ENCODE peak calls at places on chromosomes 6 and 20, in four cellular contexts. A, O, R and B are unnamed samples.

GRCh38 chr6:44222486-44222986 is 859 bp upstream of the SLC29A1 start:
- DNase-seq in A (no peak), R (peak), O (no peak), B (no peak)

GRCh38 chr20:3716195-3716834 is 3.9 kb upstream of the SIGLEC1 start:
- DNase-seq in R (peak), A (peak), O (no peak), B (no peak)

GRCh38 chr20:51368461-51369211 is 173.9 kb downstream of the NFATC2 start:
- DNase-seq in R (no peak), A (no peak), O (no peak), B (no peak)

GRCh38 chr20:34586488-34587163 is 28.1 kb downstream of the MAP1LC3A start:
- DNase-seq in R (no peak), O (no peak), A (no peak), B (no peak)

GRCh38 chr20:62029951-62030350 is 35.7 kb downstream of the TAF4 start:
- DNase-seq in R (no peak), A (no peak), O (no peak), B (no peak)

GRCh38 chr6:166388605-166389004 is 5.9 kb upstream of the MPC1 start:
- DNase-seq in O (no peak), A (no peak), R (no peak), B (no peak)

GRCh38 chr6:1561355-1561754 is 48.4 kb upstream of the FOXC1 start:
- DNase-seq in A (no peak), R (no peak), O (no peak), B (no peak)

GRCh38 chr6:127900935-127901334 is at the start of gene THEMIS:
- DNase-seq in A (no peak), O (peak), R (no peak), B (peak)

GRCh38 chr6:44606506-44606905 is 219.0 kb downstream of the CDC5L start:
- DNase-seq in A (peak), R (no peak), O (no peak), B (no peak)

GRCh38 chr20:31698803-31699718 is 23.6 kb downstream of the BCL2L1 start:
- DNase-seq in O (no peak), R (no peak), A (peak), B (no peak)

GRCh38 chr6:158825951-158826306 is 6.8 kb upstream of the EZR start:
- DNase-seq in O (no peak), R (no peak), A (peak), B (no peak)

GRCh38 chr6:69835414-69836179 is 30.8 kb upstream of the COL19A1 start:
- DNase-seq in A (peak), R (peak), O (no peak), B (peak)

GRCh38 chr20:47336013-47336754 is 20.3 kb downstream of the ZMYND8 start:
- DNase-seq in O (no peak), A (no peak), R (no peak), B (no peak)

GRCh38 chr6:1594495-1595200 is 15.1 kb upstream of the FOXC1 start:
- DNase-seq in A (no peak), O (no peak), R (no peak), B (no peak)

GRCh38 chr20:973785-974194 is 28.3 kb downstream of the RSPO4 start:
- DNase-seq in O (no peak), A (peak), R (peak), B (no peak)

GRCh38 chr6:109236140-109237081 is 141.1 kb downstream of the CEP57L1 start:
- DNase-seq in O (peak), R (peak), A (peak), B (no peak)

GRCh38 chr6:136840612-136841011 is 18.2 kb downstream of the PEX7 start:
- DNase-seq in A (no peak), O (no peak), R (no peak), B (no peak)

GRCh38 chr20:15241696-15242095 is 904.3 kb upstream of the FLRT3 start:
- DNase-seq in O (no peak), R (no peak), A (no peak), B (no peak)

GRCh38 chr6:119273799-119274595 is 75.6 kb downstream of the MAN1A1 start:
- DNase-seq in A (no peak), O (no peak), R (no peak), B (no peak)

GRCh38 chr20:17298169-17298568 is 71.3 kb downstream of the PCSK2 start:
- DNase-seq in R (no peak), O (no peak), A (no peak), B (no peak)

GRCh38 chr6:19643713-19644112 is 193.5 kb upstream of the ID4 start:
- DNase-seq in O (no peak), A (no peak), R (no peak), B (no peak)
- H3K27ac ChIP-seq in O (no peak), A (no peak), R (no peak), B (no peak)

GRCh38 chr6:169071394-169071793 is 182.3 kb downstream of the THBS2 start:
- DNase-seq in R (no peak), O (no peak), A (no peak), B (no peak)

GRCh38 chr6:169073311-169073710 is 180.3 kb downstream of the THBS2 start:
- DNase-seq in O (no peak), A (no peak), R (no peak), B (no peak)

GRCh38 chr6:169069361-169069760 is 184.3 kb downstream of the THBS2 start:
- DNase-seq in A (no peak), R (no peak), O (no peak), B (no peak)

GRCh38 chr6:169072127-169073042 is 181.3 kb downstream of the THBS2 start:
- DNase-seq in O (no peak), R (no peak), A (no peak), B (no peak)

DNA sequence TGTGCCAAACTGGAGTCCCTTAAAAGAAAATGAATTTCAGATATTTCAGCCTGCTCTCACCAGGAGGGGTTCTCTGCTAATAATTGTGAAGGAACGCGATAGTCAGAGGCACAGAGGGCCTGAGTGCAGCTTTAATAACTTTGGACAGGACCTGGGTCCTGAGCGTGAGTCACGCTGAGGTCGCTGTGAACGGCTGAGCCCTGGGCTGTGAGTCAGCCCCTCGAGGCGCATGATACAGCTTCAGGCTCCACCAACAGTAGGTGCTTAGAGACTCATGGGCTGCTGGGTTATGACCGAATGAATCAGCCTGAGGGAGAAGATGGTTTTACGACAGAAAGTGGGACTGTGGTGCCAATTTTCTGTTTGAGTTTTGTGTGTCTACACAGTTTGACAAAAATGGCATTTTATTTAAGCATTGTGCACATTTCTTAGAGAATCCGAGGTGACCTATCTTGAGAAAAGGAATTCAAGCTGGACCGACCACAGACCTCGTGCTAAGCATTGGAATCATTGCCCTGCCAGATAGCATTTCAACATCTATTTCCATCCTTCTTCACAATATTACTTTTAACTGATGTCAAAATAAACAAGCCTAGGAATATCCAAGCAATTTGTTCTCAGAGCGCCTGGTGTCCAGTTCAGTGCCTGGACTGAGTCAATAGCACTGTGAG is 183.0 kb downstream of the THBS2 start:
- DNase-seq in A (peak), R (no peak), O (no peak), B (no peak)
- H3K27ac ChIP-seq in A (no peak), R (no peak), O (no peak), B (no peak)

DNA sequence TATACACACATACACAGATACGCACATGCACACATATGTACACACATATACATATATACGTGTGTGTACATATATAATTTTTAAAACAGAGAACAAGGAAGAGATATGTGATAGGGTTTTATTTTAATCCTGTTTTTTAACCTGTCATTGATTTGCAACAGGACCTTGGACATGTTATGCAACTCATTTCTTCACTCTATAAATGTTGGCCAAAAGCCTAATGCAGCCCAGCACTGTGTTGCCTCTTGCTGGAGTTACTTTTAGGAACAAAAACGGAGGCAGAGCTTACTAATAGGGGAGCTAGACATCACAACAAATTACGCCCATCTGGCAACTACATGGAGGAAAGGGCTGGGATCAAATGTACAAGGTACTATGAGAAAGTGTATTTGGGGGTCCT is 179.9 kb upstream of the TAB2 start:
- DNase-seq in O (no peak), R (no peak), A (no peak), B (no peak)
- H3K27ac ChIP-seq in O (no peak), R (no peak), A (no peak), B (no peak)

GRCh38 chr6:152232494-152233151 is 404.5 kb downstream of the SYNE1 start:
- DNase-seq in O (no peak), A (peak), R (no peak), B (no peak)

GRCh38 chr6:152229330-152229729 is 407.8 kb downstream of the SYNE1 start:
- DNase-seq in O (no peak), A (no peak), R (no peak), B (no peak)

GRCh38 chr6:152236370-152237097 is 400.6 kb downstream of the SYNE1 start:
- DNase-seq in A (no peak), O (no peak), R (no peak), B (no peak)

GRCh38 chr6:152233547-152234320 is 403.4 kb downstream of the SYNE1 start:
- DNase-seq in O (no peak), R (no peak), A (no peak), B (no peak)
- H3K27ac ChIP-seq in O (no peak), R (no peak), A (no peak), B (no peak)

DNA sequence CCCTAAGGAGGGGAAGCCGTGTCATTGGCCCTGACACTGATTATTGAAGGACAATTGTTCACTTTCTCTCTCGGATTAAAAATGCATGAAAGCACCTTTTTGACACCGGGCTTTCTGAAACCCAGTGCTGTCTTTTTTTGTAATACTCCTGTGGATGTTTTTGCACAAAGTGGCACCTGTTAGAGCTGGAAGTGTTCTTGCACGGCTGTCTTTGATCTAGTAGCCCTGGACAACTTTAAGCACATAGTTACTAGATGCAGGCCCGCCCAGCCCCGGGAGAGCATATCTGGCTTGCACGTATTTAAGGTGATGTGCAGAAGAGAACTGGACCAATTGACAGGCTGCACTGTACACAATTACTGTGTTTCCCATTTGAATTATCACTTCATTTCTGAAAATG is 72.6 kb downstream of the ARID1B start:
- DNase-seq in R (no peak), A (no peak), O (no peak), B (no peak)
- H3K27ac ChIP-seq in R (no peak), A (no peak), O (no peak), B (no peak)

DNA sequence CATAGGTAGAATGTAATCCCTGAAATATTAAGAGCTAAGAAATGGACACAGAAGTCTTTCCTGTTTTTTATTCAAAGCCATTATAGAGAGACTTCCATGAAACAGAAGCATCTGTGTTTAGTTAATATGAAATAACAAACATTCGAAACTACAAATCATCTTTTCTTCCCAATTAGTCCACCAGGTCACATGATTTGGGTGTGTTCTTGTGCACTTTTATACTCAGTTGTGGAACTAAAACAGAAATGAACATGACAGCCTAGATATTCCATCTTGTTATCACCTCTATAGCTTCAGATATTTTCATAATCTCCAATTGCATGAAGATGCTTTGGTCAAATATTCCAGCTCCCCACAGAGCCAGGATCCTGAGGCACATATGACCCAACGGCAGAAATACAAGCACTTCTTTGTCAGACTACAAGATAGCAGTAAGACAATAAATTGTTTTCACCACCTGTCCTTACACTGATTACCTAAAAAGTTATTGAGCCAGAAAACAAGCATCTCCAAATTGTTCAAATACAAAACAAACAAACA is 116.8 kb upstream of the BEND6 start:
- DNase-seq in R (no peak), O (no peak), A (no peak), B (no peak)
- H3K27ac ChIP-seq in R (no peak), O (no peak), A (no peak), B (no peak)

GRCh38 chr20:63854069-63854765 is 7.1 kb upstream of the ABHD16B start:
- DNase-seq in O (no peak), R (no peak), A (no peak), B (no peak)
- H3K27ac ChIP-seq in O (no peak), R (no peak), A (no peak), B (no peak)